ENCODE peak calls at places on chromosomes 12 and 14, in eight cellular contexts. B is neural progenitor cell, C is astrocyte of the spinal cord, S is cardiac fibroblast, V is Peyer's patch, X is HCT116, D is HL-60, T is A549. G is an unnamed sample.

GRCh38 chr14:96614528-96614927 is 112.3 kb downstream of the PAPOLA start:
- DNase-seq in B (peak; percentile 50), C (no peak), S (no peak), V (no peak), X (no peak), D (no peak), T (no peak), G (no peak)

GRCh38 chr14:100422556-100423420 is 99.6 kb downstream of the SLC25A47 start:
- DNase-seq in B (no peak), C (peak; percentile 89), S (no peak), V (no peak), X (no peak), D (no peak), T (no peak), G (no peak)

GRCh38 chr14:84988391-84988790 is 541.6 kb upstream of the FLRT2 start:
- DNase-seq in B (no peak), C (no peak), S (no peak), V (no peak), X (no peak), D (no peak), T (no peak), G (no peak)

GRCh38 chr12:92784356-92784755 is 81.6 kb downstream of the PLEKHG7 start:
- DNase-seq in B (no peak), C (peak; percentile 35), S (peak; percentile 6), V (no peak), X (no peak), D (no peak), T (no peak), G (no peak)

GRCh38 chr12:132740652-132741051 is 21.0 kb downstream of the ANKLE2 start:
- DNase-seq in B (no peak), C (no peak), S (no peak), V (no peak), X (no peak), D (no peak), T (no peak), G (no peak)

GRCh38 chr14:54090274-54090673 is 133.6 kb upstream of the BMP4 start:
- DNase-seq in B (no peak), C (no peak), S (no peak), V (no peak), X (no peak), D (no peak), T (no peak), G (no peak)

GRCh38 chr14:54475911-54476310 is 12.9 kb downstream of the GMFB start:
- DNase-seq in B (no peak), C (no peak), S (no peak), V (no peak), X (no peak), D (no peak), T (no peak), G (no peak)

GRCh38 chr14:104528496-104528895 is 51.1 kb upstream of the C14orf180 start:
- DNase-seq in B (no peak), C (no peak), S (no peak), V (no peak), X (no peak), D (no peak), T (no peak), G (no peak)

GRCh38 chr14:23627961-23628360 is 8.2 kb upstream of the DHRS2 start:
- DNase-seq in B (no peak), C (no peak), S (no peak), V (no peak), X (no peak), D (no peak), T (no peak), G (no peak)

GRCh38 chr12:116918464-116918863 is 7.7 kb downstream of the FBXW8 start:
- DNase-seq in B (no peak), C (no peak), S (no peak), V (no peak), X (no peak), D (no peak), T (no peak), G (no peak)

GRCh38 chr12:81705586-81705985 is 53.6 kb downstream of the PPFIA2 start:
- DNase-seq in B (no peak), C (no peak), S (no peak), V (no peak), X (no peak), D (no peak), T (no peak), G (no peak)

GRCh38 chr12:47742253-47742825 is 16.3 kb downstream of the RAPGEF3 start:
- DNase-seq in B (peak; percentile 36), C (peak; percentile 25), S (peak; percentile 39), V (peak; percentile 81), X (peak; percentile 26), D (peak; percentile 45), T (peak; percentile 63), G (peak; percentile 64)

GRCh38 chr12:22733756-22734155 is 108.8 kb downstream of the ETNK1 start:
- DNase-seq in B (no peak), C (no peak), S (no peak), V (no peak), X (no peak), D (no peak), T (no peak), G (no peak)
- TF ChIP-seq CTCF in B (no peak), C (no peak), S (no peak), V (no peak), X (no peak), D (no peak), T (no peak), G (no peak)

DNA sequence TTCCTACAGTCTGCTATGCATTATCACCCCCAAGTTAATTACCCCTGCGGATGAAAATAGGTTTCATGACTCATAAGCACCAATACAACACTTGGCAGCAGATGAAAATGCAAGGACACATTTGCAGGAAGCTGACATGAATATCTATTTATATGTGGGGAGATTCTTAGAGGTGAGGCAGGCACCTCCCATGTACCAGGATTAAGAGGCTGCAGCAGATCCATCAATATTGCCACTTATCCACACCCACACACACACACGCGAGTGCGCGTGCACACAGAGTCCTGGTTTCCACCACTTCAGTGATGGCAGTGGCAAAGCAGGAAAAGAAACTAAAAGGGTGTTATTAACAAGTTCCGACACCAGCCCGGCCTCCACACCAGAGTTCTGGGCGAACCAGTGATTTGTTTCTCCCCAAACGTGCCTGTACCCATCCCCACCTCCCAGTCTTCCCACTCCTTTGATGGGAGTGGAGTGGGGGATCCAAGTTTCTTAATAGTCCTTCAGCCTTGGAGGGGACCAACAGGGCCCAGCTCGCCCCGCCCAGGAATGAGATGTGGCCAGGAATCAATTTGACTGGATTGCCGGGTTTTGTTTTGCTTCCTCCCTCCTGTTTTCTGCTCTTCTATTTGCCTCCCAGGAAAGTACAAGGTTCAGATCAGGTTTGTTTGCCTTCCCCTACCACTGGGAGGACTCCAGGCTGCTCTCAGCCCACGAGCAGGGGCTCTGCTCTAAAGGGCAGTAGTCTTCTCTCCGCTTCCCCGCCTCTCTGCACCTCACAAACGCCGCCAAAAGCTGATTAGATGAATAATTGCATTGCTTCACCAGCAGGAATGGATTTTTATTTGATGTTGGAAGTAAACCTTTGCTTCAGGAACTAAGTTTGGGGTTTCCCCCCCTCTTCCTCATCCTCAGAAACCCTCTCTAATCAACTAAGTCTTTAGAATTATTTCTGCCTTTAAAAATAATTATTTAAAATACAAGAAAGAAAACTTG is 5.2 kb downstream of the IRF2BPL start:
- DNase-seq in B (peak; percentile 70), C (peak; percentile 50), S (peak; percentile 67), V (peak; percentile 70), X (no peak), D (no peak), T (no peak), G (no peak)
- TF ChIP-seq CTCF in B (peak; percentile 31), C (peak; percentile 34), S (no peak), V (peak; percentile 58), X (peak; percentile 33), D (no peak), T (no peak), G (no peak)

DNA sequence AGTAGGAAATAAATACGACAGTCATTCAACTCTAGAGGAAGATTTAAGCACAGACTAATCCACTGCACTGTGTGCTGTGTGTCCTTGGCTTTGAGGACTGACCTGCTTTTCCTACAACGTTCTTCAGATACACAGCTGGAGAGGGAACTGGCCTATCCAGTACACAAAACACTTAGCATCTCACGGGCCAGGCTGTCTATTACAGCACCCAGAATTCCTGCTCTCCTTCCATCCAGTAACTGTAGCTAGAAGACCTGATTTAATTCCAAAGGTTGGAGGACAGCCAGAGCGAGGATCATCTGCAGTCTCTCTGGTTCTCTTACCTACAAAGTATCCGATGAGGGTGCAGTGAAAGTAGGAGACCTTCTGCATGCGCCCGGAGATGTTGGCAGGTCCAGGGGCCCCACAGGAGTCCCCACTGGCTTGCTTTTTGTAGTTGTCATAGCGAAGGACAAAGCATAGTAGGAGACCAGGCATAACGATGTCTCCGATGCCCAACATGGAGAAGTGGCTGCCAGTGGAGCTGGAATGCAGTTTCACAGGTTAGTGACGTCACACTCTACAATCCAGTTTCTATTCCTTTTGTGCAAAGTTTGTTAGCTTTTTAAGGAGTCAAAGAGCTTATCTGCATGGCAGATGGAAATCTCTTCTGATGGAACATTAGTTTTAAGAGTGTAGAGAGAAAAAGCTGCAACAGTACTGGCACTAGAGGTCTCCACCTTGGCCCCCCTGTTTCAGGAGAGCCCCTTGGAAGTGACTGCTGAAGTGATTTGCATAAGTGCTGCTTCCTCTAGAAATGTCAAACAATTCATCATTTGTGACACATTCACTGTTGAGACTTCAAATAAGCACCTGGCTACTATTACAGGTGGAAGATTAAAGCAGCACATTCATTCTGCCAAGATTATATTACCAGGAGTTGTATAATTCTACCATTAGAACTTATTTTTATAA is 41.7 kb downstream of the ACADS start:
- DNase-seq in B (no peak), C (no peak), S (no peak), V (no peak), X (no peak), D (no peak), T (no peak), G (peak; percentile 3)
- TF ChIP-seq CTCF in B (no peak), C (no peak), S (no peak), V (no peak), X (no peak), D (no peak), T (no peak), G (no peak)

GRCh38 chr14:35261774-35262173 is 30.4 kb upstream of the PSMA6 start:
- DNase-seq in B (no peak), C (peak; percentile 15), S (peak; percentile 55), V (no peak), X (no peak), D (no peak), T (no peak), G (no peak)
- TF ChIP-seq CTCF in B (no peak), C (no peak), S (no peak), V (peak; percentile 42), X (no peak), D (no peak), T (no peak), G (no peak)

GRCh38 chr12:3269594-3269993 is 192.4 kb downstream of the TSPAN9 start:
- DNase-seq in B (peak; percentile 36), C (no peak), S (no peak), V (no peak), X (no peak), D (no peak), T (no peak), G (no peak)
- TF ChIP-seq CTCF in B (peak; percentile 9), C (no peak), S (no peak), V (no peak), X (no peak), D (no peak), T (no peak), G (no peak)